ENCODE peak calls at places on chromosomes 16 and 17, in five cellular contexts. S is adrenal gland, I is fibroblast of the aortic adventitia, V is GM13977, G is foreskin fibroblast. L is an unnamed sample.

GRCh38 chr17:64385187-64386083 is 5.2 kb downstream of the PECAM1 start:
- DNase-seq in S (peak), I (peak), V (no peak), G (peak), L (peak)

GRCh38 chr17:35313875-35314409 is 59.5 kb downstream of the SLFN11 start:
- DNase-seq in S (peak), I (no peak), V (peak), G (no peak), L (no peak)

GRCh38 chr17:8222380-8222629 is 11.9 kb upstream of the AURKB start:
- DNase-seq in S (no peak), I (no peak), V (peak), G (no peak), L (no peak)

GRCh38 chr17:43085489-43085888 is 39.7 kb downstream of the BRCA1 start:
- DNase-seq in S (no peak), I (peak), V (no peak), G (peak), L (no peak)

GRCh38 chr17:57607553-57608120 is 137.5 kb downstream of the CCDC182 start:
- DNase-seq in S (peak), I (no peak), V (no peak), G (no peak), L (no peak)

GRCh38 chr17:80005360-80006338 is 30.0 kb downstream of the TBC1D16 start:
- DNase-seq in S (peak), I (peak), V (peak), G (no peak), L (peak)

GRCh38 chr16:51084074-51084928 is 66.8 kb downstream of the SALL1 start:
- DNase-seq in S (no peak), I (peak), V (no peak), G (no peak), L (no peak)

GRCh38 chr16:35881654-35882053 is 2422.2 kb downstream of the TP53TG3F start:
- DNase-seq in S (no peak), I (no peak), V (no peak), G (no peak), L (no peak)

GRCh38 chr16:4053663-4054479 is 62.4 kb downstream of the ADCY9 start:
- DNase-seq in S (peak), I (peak), V (no peak), G (peak), L (peak)

GRCh38 chr16:14325921-14326401 is 254.8 kb downstream of the MRTFB start:
- DNase-seq in S (peak), I (peak), V (no peak), G (no peak), L (no peak)

GRCh38 chr16:30567160-30567990 is 4.1 kb downstream of the ZNF688 start:
- DNase-seq in S (no peak), I (peak), V (peak), G (no peak), L (peak)

GRCh38 chr16:75304521-75305363 is 53.3 kb upstream of the BCAR1 start:
- DNase-seq in S (peak), I (peak), V (no peak), G (peak), L (peak)

GRCh38 chr17:81171941-81172340 is 5.9 kb upstream of the AATK start:
- DNase-seq in S (no peak), I (peak), V (no peak), G (peak), L (no peak)

GRCh38 chr16:21602785-21603184 is 3.4 kb downstream of the METTL9 start:
- DNase-seq in S (no peak), I (no peak), V (no peak), G (no peak), L (no peak)

GRCh38 chr16:21597571-21598030 is 1.8 kb upstream of the METTL9 start:
- DNase-seq in S (no peak), I (no peak), V (no peak), G (no peak), L (no peak)

GRCh38 chr16:21599994-21600773 is 807 bp downstream of the METTL9 start:
- DNase-seq in S (peak), I (peak), V (peak), G (no peak), L (peak)

GRCh38 chr16:21598676-21599157 is 660 bp upstream of the METTL9 start:
- DNase-seq in S (no peak), I (peak), V (no peak), G (no peak), L (peak)

GRCh38 chr16:21599158-21599993 is at the start of gene METTL9:
- DNase-seq in S (peak), I (peak), V (peak), G (peak), L (peak)
- TF ChIP-seq CTCF in S (peak), I (peak), V (no peak), G (no peak), L (peak)

GRCh38 chr17:75848523-75849303 is 4.5 kb upstream of the UNC13D start:
- DNase-seq in S (peak), I (peak), V (peak), G (no peak), L (peak)
- TF ChIP-seq CTCF in S (peak), I (peak), V (peak), G (peak), L (peak)

GRCh38 chr16:18969855-18970240 is 13.9 kb upstream of the TMC7 start:
- DNase-seq in S (no peak), I (no peak), V (no peak), G (no peak), L (no peak)

GRCh38 chr16:18969050-18969854 is 14.5 kb upstream of the TMC7 start:
- DNase-seq in S (peak), I (peak), V (peak), G (peak), L (peak)

GRCh38 chr16:18979936-18980335 is 3.8 kb upstream of the TMC7 start:
- DNase-seq in S (no peak), I (no peak), V (no peak), G (no peak), L (no peak)

GRCh38 chr16:18975109-18975508 is 8.6 kb upstream of the TMC7 start:
- DNase-seq in S (no peak), I (no peak), V (no peak), G (no peak), L (no peak)
- TF ChIP-seq CTCF in S (no peak), I (no peak), V (no peak), G (no peak), L (no peak)

GRCh38 chr17:32256695-32257013 is 9.0 kb upstream of the RHBDL3 start:
- DNase-seq in S (no peak), I (no peak), V (no peak), G (no peak), L (no peak)
- TF ChIP-seq CTCF in S (no peak), I (no peak), V (no peak), G (no peak), L (no peak)

DNA sequence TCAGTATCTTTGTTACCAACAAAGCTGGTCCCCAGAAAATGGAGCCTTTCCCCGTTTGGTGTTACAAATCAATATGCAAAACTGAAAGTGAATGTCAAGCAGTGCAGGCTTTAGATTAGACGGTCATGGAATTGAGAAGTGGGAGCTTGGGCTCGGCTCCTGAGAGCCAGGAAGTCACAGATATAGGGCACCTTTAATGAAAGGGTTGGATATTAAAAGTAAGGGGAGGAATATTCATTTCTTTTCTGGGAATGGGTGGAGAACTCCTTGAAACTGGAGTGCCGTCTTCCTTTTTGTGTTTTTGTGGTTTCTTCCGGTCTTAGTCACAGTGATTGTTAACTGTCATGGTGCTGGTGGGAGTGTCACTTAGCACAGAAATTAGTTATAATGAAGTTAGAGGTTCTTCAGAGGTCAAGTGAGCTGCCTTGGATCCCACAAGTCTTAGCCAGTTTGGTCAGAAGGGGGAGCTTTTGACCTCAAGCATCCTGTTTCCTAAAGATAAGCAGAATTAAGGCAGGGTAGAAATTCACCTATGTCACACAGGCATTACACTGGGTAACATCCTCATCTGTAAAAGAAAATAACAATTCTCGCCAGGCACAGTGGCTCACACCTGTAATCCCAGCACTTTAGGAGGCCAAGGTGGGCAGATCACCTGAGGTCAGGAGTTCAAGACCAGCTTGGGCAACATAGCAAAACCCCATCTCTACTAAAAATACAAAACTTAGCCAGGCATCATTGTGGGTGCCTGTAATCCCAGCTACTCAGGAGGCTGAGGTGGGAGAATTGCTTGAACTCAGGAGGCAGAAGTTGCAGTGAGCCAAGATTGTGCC is 9.6 kb upstream of the EIF1 start:
- DNase-seq in S (peak), I (peak), V (peak), G (peak), L (peak)
- TF ChIP-seq CTCF in S (no peak), I (peak), V (peak), G (no peak), L (peak)